ENCODE peak calls at places on chromosomes 11 and 22, in four cellular contexts. One of them, this sample, is unnamed. For H3K9me3, the result is how much of the 10 kb centered on the place peaks cover.

GRCh38 chr11:1953489-1954284 is 6.6 kb downstream of the MRPL23 start:
- DNase-seq in mesenchymal stem cell: no peak
- DNase-seq in testis: peak
- DNase-seq in GM23248: no peak
- DNase-seq in this sample: peak

GRCh38 chr11:107593941-107594340 is 3.0 kb downstream of the ELMOD1 start:
- DNase-seq in GM23248: no peak
- DNase-seq in testis: no peak
- DNase-seq in mesenchymal stem cell: no peak
- DNase-seq in this sample: no peak

GRCh38 chr22:35072939-35073338 is 7.0 kb downstream of the ISX start:
- DNase-seq in GM23248: peak
- DNase-seq in mesenchymal stem cell: no peak
- DNase-seq in testis: no peak
- DNase-seq in this sample: no peak

GRCh38 chr11:6452219-6452618 is 11.4 kb upstream of the HPX start:
- DNase-seq in mesenchymal stem cell: no peak
- DNase-seq in testis: no peak
- DNase-seq in GM23248: peak
- DNase-seq in this sample: no peak

GRCh38 chr11:64192429-64192828 is 6.5 kb downstream of the STIP1 start:
- DNase-seq in mesenchymal stem cell: no peak
- DNase-seq in testis: no peak
- DNase-seq in GM23248: no peak
- DNase-seq in this sample: no peak

GRCh38 chr11:83317757-83318548 is 31.8 kb upstream of the CCDC90B start:
- DNase-seq in testis: no peak
- DNase-seq in GM23248: no peak
- DNase-seq in mesenchymal stem cell: no peak
- DNase-seq in this sample: no peak

GRCh38 chr11:127454856-127455255 is 454.3 kb upstream of the KIRREL3 start:
- DNase-seq in GM23248: no peak
- DNase-seq in testis: no peak
- DNase-seq in mesenchymal stem cell: no peak
- DNase-seq in this sample: no peak

GRCh38 chr22:31882971-31883370 is 61.4 kb upstream of the YWHAH start:
- DNase-seq in GM23248: no peak
- DNase-seq in mesenchymal stem cell: no peak
- DNase-seq in testis: no peak
- DNase-seq in this sample: no peak

GRCh38 chr11:31412946-31413345 is 43.3 kb downstream of the DNAJC24 start:
- DNase-seq in mesenchymal stem cell: peak
- DNase-seq in testis: no peak
- DNase-seq in GM23248: peak
- DNase-seq in this sample: no peak

GRCh38 chr22:48307941-48308340 is 1519.7 kb downstream of the BRD1 start:
- DNase-seq in GM23248: no peak
- DNase-seq in mesenchymal stem cell: no peak
- DNase-seq in testis: no peak
- DNase-seq in this sample: no peak

GRCh38 chr11:6547177-6547576 is 50.1 kb downstream of the DNHD1 start:
- DNase-seq in GM23248: no peak
- DNase-seq in mesenchymal stem cell: no peak
- DNase-seq in testis: no peak
- DNase-seq in this sample: no peak

GRCh38 chr11:110984147-110984546 is 261.4 kb upstream of the POU2AF2 start:
- DNase-seq in GM23248: peak
- DNase-seq in mesenchymal stem cell: peak
- DNase-seq in testis: no peak
- DNase-seq in this sample: no peak

GRCh38 chr11:67608486-67608885 is 1.8 kb downstream of the NDUFV1 start:
- DNase-seq in testis: no peak
- DNase-seq in mesenchymal stem cell: no peak
- DNase-seq in GM23248: no peak
- DNase-seq in this sample: no peak

GRCh38 chr11:1546536-1547466 is 25.3 kb downstream of the DUSP8 start:
- DNase-seq in mesenchymal stem cell: peak
- DNase-seq in testis: peak
- DNase-seq in GM23248: peak
- DNase-seq in this sample: peak

GRCh38 chr11:101336858-101337257 is 207.2 kb upstream of the PGR start:
- DNase-seq in testis: no peak
- DNase-seq in GM23248: no peak
- DNase-seq in mesenchymal stem cell: no peak
- DNase-seq in this sample: no peak

GRCh38 chr11:39190751-39191150 is 2268.7 kb downstream of the LRRC4C start:
- DNase-seq in mesenchymal stem cell: no peak
- DNase-seq in testis: no peak
- DNase-seq in GM23248: no peak
- DNase-seq in this sample: no peak

GRCh38 chr22:35197071-35197470 is 60.2 kb upstream of the HMGXB4 start:
- DNase-seq in GM23248: no peak
- DNase-seq in testis: no peak
- DNase-seq in mesenchymal stem cell: no peak
- DNase-seq in this sample: no peak

GRCh38 chr11:68002943-68003845 is 703 bp downstream of the UNC93B1 start:
- DNase-seq in mesenchymal stem cell: no peak
- DNase-seq in GM23248: peak
- DNase-seq in testis: no peak
- DNase-seq in this sample: peak

GRCh38 chr11:10778217-10778970 is 27.3 kb downstream of the CTR9 start:
- DNase-seq in GM23248: peak
- DNase-seq in testis: no peak
- DNase-seq in mesenchymal stem cell: peak
- DNase-seq in this sample: peak

GRCh38 chr11:19073454-19074415 is 13.2 kb upstream of the MRGPRX2 start:
- DNase-seq in testis: no peak
- DNase-seq in GM23248: no peak
- DNase-seq in mesenchymal stem cell: no peak
- DNase-seq in this sample: no peak

GRCh38 chr11:114158886-114159285 is 99.4 kb downstream of the ZBTB16 start:
- DNase-seq in testis: no peak
- DNase-seq in mesenchymal stem cell: no peak
- DNase-seq in GM23248: no peak
- DNase-seq in this sample: no peak

GRCh38 chr11:75233688-75234295 is 6.8 kb upstream of the TPBGL start:
- DNase-seq in GM23248: peak
- DNase-seq in mesenchymal stem cell: peak
- DNase-seq in testis: peak
- DNase-seq in this sample: peak

GRCh38 chr11:64649304-64649703 is 58.3 kb downstream of the SLC22A12 start:
- DNase-seq in testis: peak
- DNase-seq in mesenchymal stem cell: no peak
- DNase-seq in GM23248: peak
- DNase-seq in this sample: no peak

GRCh38 chr11:10934293-10934850 is 76.5 kb upstream of the ZBED5 start:
- DNase-seq in GM23248: no peak
- DNase-seq in testis: no peak
- DNase-seq in mesenchymal stem cell: no peak
- DNase-seq in this sample: no peak

GRCh38 chr22:42180349-42180842 is 49.8 kb upstream of the CYP2D6 start:
- DNase-seq in testis: peak
- DNase-seq in GM23248: peak
- DNase-seq in mesenchymal stem cell: no peak
- DNase-seq in this sample: peak

GRCh38 chr22:39967103-39967829 is 7.1 kb downstream of the TMA7B start:
- DNase-seq in GM23248: peak
- DNase-seq in testis: peak
- DNase-seq in mesenchymal stem cell: no peak
- DNase-seq in this sample: no peak

GRCh38 chr11:1826552-1827094 is 8.2 kb upstream of the SYT8 start:
- DNase-seq in testis: peak
- DNase-seq in mesenchymal stem cell: peak
- DNase-seq in GM23248: peak
- DNase-seq in this sample: peak

GRCh38 chr11:108025387-108026080 is 16.8 kb downstream of the CUL5 start:
- DNase-seq in GM23248: no peak
- DNase-seq in mesenchymal stem cell: peak
- DNase-seq in testis: no peak
- DNase-seq in this sample: no peak

GRCh38 chr22:36465232-36466021 is 16.0 kb downstream of the TXN2 start:
- DNase-seq in GM23248: peak
- DNase-seq in mesenchymal stem cell: peak
- DNase-seq in testis: peak
- DNase-seq in this sample: peak

GRCh38 chr22:47275479-47276218 is 513.2 kb downstream of the TBC1D22A start:
- DNase-seq in GM23248: no peak
- DNase-seq in mesenchymal stem cell: no peak
- DNase-seq in testis: no peak
- DNase-seq in this sample: no peak

GRCh38 chr11:10023202-10023601 is 270.8 kb downstream of the SBF2 start:
- DNase-seq in GM23248: no peak
- DNase-seq in mesenchymal stem cell: no peak
- DNase-seq in testis: no peak
- DNase-seq in this sample: no peak

GRCh38 chr22:27473533-27473932 is 328.0 kb downstream of the MN1 start:
- DNase-seq in testis: no peak
- DNase-seq in mesenchymal stem cell: no peak
- DNase-seq in GM23248: no peak
- DNase-seq in this sample: no peak

GRCh38 chr11:61120099-61120864 is 18.0 kb downstream of the CD5 start:
- DNase-seq in GM23248: no peak
- DNase-seq in testis: no peak
- DNase-seq in mesenchymal stem cell: no peak
- DNase-seq in this sample: no peak

GRCh38 chr22:37547249-37547741 is 13.0 kb upstream of the CDC42EP1 start:
- DNase-seq in GM23248: peak
- DNase-seq in testis: no peak
- DNase-seq in mesenchymal stem cell: peak
- DNase-seq in this sample: no peak

GRCh38 chr11:38791346-38791961 is 2193.4 kb upstream of the RAG2 start:
- DNase-seq in testis: peak
- DNase-seq in GM23248: peak
- DNase-seq in mesenchymal stem cell: peak
- DNase-seq in this sample: peak

GRCh38 chr11:3164540-3165151 is 464 bp downstream of the OSBPL5 start:
- DNase-seq in GM23248: no peak
- DNase-seq in testis: no peak
- DNase-seq in mesenchymal stem cell: no peak
- DNase-seq in this sample: no peak

GRCh38 chr22:29482253-29482652 is 2.2 kb downstream of the NEFH start:
- DNase-seq in mesenchymal stem cell: no peak
- DNase-seq in testis: no peak
- DNase-seq in GM23248: no peak
- DNase-seq in this sample: peak

GRCh38 chr22:29481265-29482000 is 1.4 kb downstream of the NEFH start:
- DNase-seq in testis: peak
- DNase-seq in mesenchymal stem cell: no peak
- DNase-seq in GM23248: no peak
- DNase-seq in this sample: peak

GRCh38 chr22:29480262-29480511 is 169 bp downstream of the NEFH start:
- DNase-seq in GM23248: no peak
- DNase-seq in mesenchymal stem cell: no peak
- DNase-seq in testis: no peak
- DNase-seq in this sample: no peak

GRCh38 chr22:29479417-29480261 is at the start of gene NEFH:
- DNase-seq in mesenchymal stem cell: no peak
- DNase-seq in testis: no peak
- DNase-seq in GM23248: no peak
- DNase-seq in this sample: peak

GRCh38 chr22:29480512-29481264 is 670 bp downstream of the NEFH start:
- DNase-seq in GM23248: peak
- DNase-seq in testis: peak
- DNase-seq in mesenchymal stem cell: peak
- DNase-seq in this sample: peak
- H3K4me3 ChIP-seq in GM23248: peak
- H3K4me3 ChIP-seq in testis: peak
- H3K4me3 ChIP-seq in mesenchymal stem cell: peak
- H3K4me3 ChIP-seq in this sample: peak

GRCh38 chr11:29842061-29842460 is 174.8 kb downstream of the KCNA4 start:
- DNase-seq in testis: no peak
- DNase-seq in GM23248: no peak
- DNase-seq in mesenchymal stem cell: no peak
- DNase-seq in this sample: no peak

GRCh38 chr11:29844701-29845379 is 172.0 kb downstream of the KCNA4 start:
- DNase-seq in GM23248: no peak
- DNase-seq in mesenchymal stem cell: no peak
- DNase-seq in testis: no peak
- DNase-seq in this sample: no peak
- H3K9me3 ChIP-seq in GM23248: under half
- H3K9me3 ChIP-seq in mesenchymal stem cell: under half
- H3K9me3 ChIP-seq in testis: under half
- H3K9me3 ChIP-seq in this sample: under half

GRCh38 chr11:69251639-69252493 is 42.1 kb upstream of the MYEOV start:
- DNase-seq in GM23248: no peak
- DNase-seq in mesenchymal stem cell: no peak
- DNase-seq in testis: no peak
- DNase-seq in this sample: no peak
- H3K4me3 ChIP-seq in GM23248: no peak
- H3K4me3 ChIP-seq in mesenchymal stem cell: no peak
- H3K4me3 ChIP-seq in testis: no peak
- H3K4me3 ChIP-seq in this sample: no peak

DNA sequence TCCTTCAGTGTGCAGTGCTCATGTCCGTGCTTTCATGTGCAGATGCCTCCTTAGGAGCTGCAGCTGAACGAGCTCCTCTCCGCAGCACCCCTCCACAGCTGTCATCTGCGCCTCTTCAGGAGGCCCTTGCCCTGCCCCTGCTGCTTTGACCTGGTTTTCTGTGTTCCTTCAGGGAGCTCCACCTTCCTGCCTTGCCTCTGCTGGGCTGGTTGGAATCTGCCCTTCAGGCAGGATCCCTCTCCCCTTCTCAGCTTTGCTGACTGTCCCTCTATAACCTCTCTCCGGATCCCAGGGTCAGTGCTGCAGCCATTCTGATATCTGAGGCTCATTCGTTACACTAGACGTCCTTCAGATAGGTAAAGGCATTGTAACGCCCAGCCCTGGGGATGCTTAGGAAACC is 67.9 kb downstream of the SCN3B start:
- DNase-seq in GM23248: no peak
- DNase-seq in mesenchymal stem cell: no peak
- DNase-seq in testis: no peak
- DNase-seq in this sample: no peak
- H3K9me3 ChIP-seq in GM23248: under half
- H3K9me3 ChIP-seq in mesenchymal stem cell: under half
- H3K9me3 ChIP-seq in testis: under half
- H3K9me3 ChIP-seq in this sample: under half

This sample was measured in adrenal gland.